ENCODE peak calls at places on chromosome 1, in nine cellular contexts. Q is pons, K is AG08396, A is IMR-90, P is memory B cell, X is HT1080, L is mammary epithelial cell, B is stromal cell of bone marrow, E is islet precursor cell. F is an unnamed sample.

GRCh38 chr1:84245566-84245965 is 55.9 kb upstream of the SAMD13 start:
- DNase-seq in L (no peak), P (no peak), B (no peak), X (no peak), K (no peak), A (no peak), E (no peak), Q (no peak), F (no peak)

GRCh38 chr1:74523873-74524480 is 11.6 kb upstream of the LRRC53 start:
- DNase-seq in X (no peak), B (no peak), E (peak), A (no peak), Q (no peak), L (no peak), K (no peak), P (no peak), F (no peak)

GRCh38 chr1:97364086-97364485 is 556.7 kb downstream of the DPYD start:
- DNase-seq in L (peak), X (peak), B (peak), Q (no peak), P (no peak), K (peak), E (no peak), A (peak), F (no peak)

GRCh38 chr1:117644696-117645311 is 39.0 kb downstream of the TENT5C start:
- DNase-seq in K (no peak), L (no peak), E (no peak), X (no peak), B (no peak), A (no peak), Q (no peak), P (no peak), F (no peak)

GRCh38 chr1:172473302-172473701 is 29.4 kb upstream of the PIGC start:
- DNase-seq in X (no peak), B (no peak), K (no peak), P (no peak), L (no peak), Q (peak), A (no peak), E (no peak), F (no peak)

GRCh38 chr1:6113116-6113515 is 67.0 kb downstream of the CHD5 start:
- DNase-seq in Q (no peak), K (no peak), A (no peak), X (no peak), E (no peak), B (no peak), P (no peak), L (no peak), F (no peak)

GRCh38 chr1:229024528-229025119 is 246.3 kb upstream of the RAB4A start:
- DNase-seq in Q (peak), E (peak), X (peak), A (peak), L (peak), P (no peak), B (peak), K (peak), F (no peak)

GRCh38 chr1:166133276-166133841 is 33.4 kb downstream of the FAM78B start:
- DNase-seq in E (no peak), X (peak), Q (no peak), B (no peak), L (peak), K (no peak), A (no peak), P (no peak), F (no peak)

GRCh38 chr1:230306158-230306557 is 120.0 kb downstream of the PGBD5 start:
- DNase-seq in P (no peak), B (no peak), L (no peak), X (no peak), E (no peak), Q (no peak), A (no peak), K (no peak), F (no peak)

GRCh38 chr1:164602142-164602429 is 43.1 kb downstream of the PBX1 start:
- DNase-seq in Q (no peak), K (no peak), X (no peak), L (peak), A (no peak), B (no peak), E (peak), P (no peak), F (no peak)

GRCh38 chr1:225735252-225736149 is 42.1 kb upstream of the SRP9 start:
- DNase-seq in E (peak), K (peak), B (peak), A (peak), X (peak), P (no peak), L (peak), Q (no peak), F (peak)

GRCh38 chr1:165624441-165624840 is 6.6 kb upstream of the MGST3 start:
- DNase-seq in A (no peak), E (no peak), L (no peak), P (no peak), X (no peak), K (no peak), Q (no peak), B (no peak), F (no peak)

GRCh38 chr1:157968503-157968902 is 24.9 kb upstream of the KIRREL1 start:
- DNase-seq in E (peak), B (peak), L (peak), P (no peak), K (peak), A (peak), Q (no peak), X (peak), F (no peak)

GRCh38 chr1:93908394-93909145 is 660 bp downstream of the GCLM start:
- DNase-seq in X (peak), Q (peak), B (no peak), E (peak), L (peak), K (peak), A (no peak), P (peak), F (peak)

GRCh38 chr1:25610822-25611630 is 5.6 kb upstream of the MAN1C1 start:
- DNase-seq in A (peak), Q (no peak), P (no peak), L (no peak), K (peak), E (peak), X (peak), B (no peak), F (no peak)

GRCh38 chr1:98410082-98410481 is 251.4 kb upstream of the SNX7 start:
- DNase-seq in X (no peak), P (no peak), L (no peak), B (no peak), A (no peak), K (no peak), Q (no peak), E (no peak), F (no peak)

GRCh38 chr1:40712997-40713396 is 21.5 kb downstream of the NFYC start:
- DNase-seq in E (no peak), X (peak), Q (peak), A (no peak), P (peak), B (no peak), L (no peak), K (no peak), F (no peak)

GRCh38 chr1:207097871-207098324 is 6.1 kb upstream of the C4BPA start:
- DNase-seq in K (no peak), L (peak), P (no peak), A (no peak), B (no peak), E (no peak), Q (no peak), X (no peak), F (no peak)

GRCh38 chr1:77534456-77534855 is 148.0 kb downstream of the ZZZ3 start:
- DNase-seq in L (no peak), X (no peak), A (no peak), P (no peak), B (no peak), K (no peak), Q (no peak), E (no peak), F (no peak)

GRCh38 chr1:230569201-230569600 is 73.1 kb upstream of the COG2 start:
- DNase-seq in A (no peak), X (no peak), P (no peak), B (no peak), Q (no peak), L (no peak), K (no peak), E (no peak), F (no peak)

GRCh38 chr1:225201447-225201846 is 226.4 kb downstream of the LBR start:
- DNase-seq in A (no peak), L (no peak), B (no peak), P (no peak), K (no peak), E (peak), Q (no peak), X (peak), F (no peak)

GRCh38 chr1:22111620-22112019 is 31.3 kb downstream of the WNT4 start:
- DNase-seq in X (no peak), K (peak), L (no peak), B (peak), E (no peak), P (no peak), Q (no peak), A (peak), F (no peak)

GRCh38 chr1:209845405-209845725 is 17.6 kb downstream of the UTP25 start:
- DNase-seq in X (no peak), Q (no peak), B (no peak), A (no peak), L (no peak), K (no peak), P (no peak), E (no peak), F (no peak)

GRCh38 chr1:30966690-30967369 is 58.3 kb upstream of the SDC3 start:
- DNase-seq in L (peak), Q (no peak), P (no peak), K (peak), E (no peak), X (peak), A (peak), B (no peak), F (no peak)

GRCh38 chr1:41371630-41372599 is 10.7 kb downstream of the FOXO6 start:
- DNase-seq in X (peak), L (no peak), B (no peak), P (no peak), K (no peak), A (no peak), Q (peak), E (peak), F (peak)